ENCODE peak calls at places on chromosomes 3 and 15, in five cellular contexts. N, L, U, O and Y are unnamed samples.

GRCh38 chr3:124492824-124493223 is 237.4 kb upstream of the UMPS start:
- DNase-seq in N (peak; percentile 58), L (peak; percentile 20), U (peak; percentile 49), O (peak; percentile 16), Y (peak; percentile 56)

GRCh38 chr3:148233403-148233802 is 464.3 kb upstream of the AGTR1 start:
- DNase-seq in N (peak; percentile 41), L (peak; percentile 58), U (no peak), O (no peak), Y (peak; percentile 83)

GRCh38 chr3:103684956-103685355 is 1250.1 kb downstream of the ZPLD1 start:
- DNase-seq in N (no peak), L (no peak), U (no peak), O (no peak), Y (no peak)

GRCh38 chr3:43503067-43503728 is 118.6 kb downstream of the ANO10 start:
- DNase-seq in N (peak; percentile 14), L (peak; percentile 47), U (no peak), O (peak; percentile 35), Y (peak; percentile 48)

GRCh38 chr15:81825136-81825535 is 220.7 kb downstream of the MEX3B start:
- DNase-seq in N (no peak), L (no peak), U (no peak), O (no peak), Y (no peak)

GRCh38 chr15:36688310-36689102 is 109.1 kb downstream of the CDIN1 start:
- DNase-seq in N (peak; percentile 69), L (peak; percentile 2), U (no peak), O (no peak), Y (peak; percentile 57)

GRCh38 chr3:32147935-32148334 is 41.5 kb downstream of the GPD1L start:
- DNase-seq in N (no peak), L (peak; percentile 2), U (no peak), O (no peak), Y (no peak)

GRCh38 chr15:68300115-68300940 is 22.8 kb downstream of the FEM1B start:
- DNase-seq in N (no peak), L (no peak), U (no peak), O (no peak), Y (peak; percentile 34)

GRCh38 chr15:85361306-85361705 is 19.1 kb upstream of the AKAP13 start:
- DNase-seq in N (no peak), L (no peak), U (no peak), O (peak; percentile 30), Y (no peak)

GRCh38 chr15:68992696-68993095 is 21.8 kb upstream of the NOX5 start:
- DNase-seq in N (no peak), L (no peak), U (no peak), O (no peak), Y (no peak)

GRCh38 chr3:59678042-59678707 is 628.4 kb upstream of the CFAP20DC start:
- DNase-seq in N (no peak), L (no peak), U (no peak), O (no peak), Y (no peak)

GRCh38 chr3:187919018-187919417 is 173.8 kb upstream of the BCL6 start:
- DNase-seq in N (peak; percentile 65), L (no peak), U (no peak), O (no peak), Y (no peak)

GRCh38 chr15:51281368-51281967 is 56.9 kb downstream of the CYP19A1 start:
- DNase-seq in N (peak; percentile 38), L (peak; percentile 60), U (no peak), O (peak; percentile 34), Y (peak; percentile 79)

GRCh38 chr3:122794483-122794778 is 438 bp upstream of the SLC49A4 start:
- DNase-seq in N (peak; percentile 60), L (no peak), U (no peak), O (no peak), Y (no peak)

GRCh38 chr3:100779475-100779874 is 70.2 kb downstream of the TFG start:
- DNase-seq in N (peak; percentile 9), L (no peak), U (no peak), O (no peak), Y (no peak)

GRCh38 chr3:2614578-2614977 is 495.6 kb downstream of the IL5RA start:
- DNase-seq in N (no peak), L (no peak), U (no peak), O (no peak), Y (no peak)

GRCh38 chr15:85564686-85565085 is 184.3 kb downstream of the AKAP13 start:
- DNase-seq in N (no peak), L (peak; percentile 33), U (no peak), O (no peak), Y (no peak)

GRCh38 chr3:41045491-41045890 is 153.8 kb upstream of the CTNNB1 start:
- DNase-seq in N (no peak), L (no peak), U (no peak), O (no peak), Y (no peak)

GRCh38 chr15:51623386-51623938 is 891 bp upstream of the DMXL2 start:
- DNase-seq in N (no peak), L (no peak), U (no peak), O (no peak), Y (peak; percentile 43)

GRCh38 chr3:178856804-178857203 is 214.8 kb downstream of the ZMAT3 start:
- DNase-seq in N (no peak), L (no peak), U (no peak), O (no peak), Y (no peak)

GRCh38 chr3:160260587-160261270 is 35.5 kb downstream of the C3orf80 start:
- DNase-seq in N (no peak), L (no peak), U (no peak), O (peak; percentile 24), Y (peak; percentile 7)

GRCh38 chr15:40252438-40253178 is 13.7 kb downstream of the PAK6 start:
- DNase-seq in N (peak; percentile 19), L (no peak), U (no peak), O (peak; percentile 29), Y (peak; percentile 35)

GRCh38 chr15:29312387-29312786 is 42.8 kb upstream of the NSMCE3 start:
- DNase-seq in N (peak; percentile 75), L (no peak), U (no peak), O (no peak), Y (peak; percentile 65)

GRCh38 chr3:71011565-71012287 is 571.8 kb downstream of the FOXP1 start:
- DNase-seq in N (peak; percentile 66), L (peak; percentile 37), U (no peak), O (peak; percentile 54), Y (no peak)
- H3K9ac ChIP-seq in N (no peak overlapping the region), L (no peak overlapping the region), U (no peak overlapping the region), O (peak overlapping the region; percentile 76), Y (no peak overlapping the region)

GRCh38 chr3:139538733-139539132 is 809 bp downstream of the RBP1 start:
- DNase-seq in N (peak; percentile 84), L (peak; percentile 38), U (no peak), O (no peak), Y (no peak)
- H3K4me1 ChIP-seq in N (peaks cover 11% of the 10 kb centered on the region), L (peaks cover 13% of the 10 kb centered on the region), U (peaks cover 11% of the 10 kb centered on the region), O (no peaks in the 10 kb centered on the region), Y (peaks cover 7% of the 10 kb centered on the region)

GRCh38 chr3:176737480-176738147 is 459.7 kb downstream of the TBL1XR1 start:
- DNase-seq in N (no peak), L (no peak), U (no peak), O (no peak), Y (no peak)
- H2AFZ ChIP-seq in N (no peak overlapping the region), L (no peak overlapping the region), U (no peak overlapping the region), O (no peak overlapping the region), Y (no peak overlapping the region)

GRCh38 chr3:39907981-39908380 is 98.6 kb downstream of the MYRIP start:
- DNase-seq in N (peak; percentile 5), L (no peak), U (no peak), O (no peak), Y (peak; percentile 52)

GRCh38 chr3:39915027-39915426 is 105.6 kb downstream of the MYRIP start:
- DNase-seq in N (no peak), L (no peak), U (no peak), O (no peak), Y (no peak)

GRCh38 chr3:39910135-39910534 is 100.7 kb downstream of the MYRIP start:
- DNase-seq in N (no peak), L (no peak), U (no peak), O (no peak), Y (peak; percentile 19)

GRCh38 chr3:39911465-39912309 is 102.3 kb downstream of the MYRIP start:
- DNase-seq in N (peak; percentile 83), L (no peak), U (no peak), O (no peak), Y (peak; percentile 57)

DNA sequence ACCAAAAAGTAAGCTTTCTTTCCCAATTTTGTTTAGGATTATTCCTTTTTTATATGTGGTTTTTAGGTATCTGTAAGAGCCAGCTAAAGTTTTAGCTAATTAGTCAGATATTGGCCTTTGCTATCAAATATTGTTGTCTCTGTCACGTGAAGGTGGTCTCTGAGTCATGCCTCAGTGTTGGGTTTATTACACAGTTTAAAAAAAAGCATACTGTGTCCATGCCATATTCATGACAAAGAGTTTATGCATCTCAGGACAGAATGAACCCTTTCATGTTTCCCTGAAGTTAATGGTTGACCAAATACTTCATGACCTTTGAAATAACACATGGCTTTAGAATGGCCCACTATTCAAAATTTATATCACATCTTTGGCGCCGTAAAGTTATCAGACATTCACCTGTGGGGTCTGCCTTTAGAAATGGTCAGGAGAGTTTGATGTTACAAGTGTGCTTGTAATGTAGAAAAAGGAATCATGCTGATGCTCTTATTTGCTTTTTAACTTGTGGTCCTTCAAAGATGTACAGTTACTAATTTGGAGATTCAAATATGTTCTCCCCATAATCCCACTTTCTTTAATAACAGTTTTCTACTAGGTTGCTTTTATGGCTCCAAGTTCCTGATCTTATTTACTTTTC is 101.5 kb downstream of the MYRIP start:
- DNase-seq in N (peak; percentile 68), L (no peak), U (no peak), O (no peak), Y (peak; percentile 73)
- H3K9ac ChIP-seq in N (no peak overlapping the region), L (no peak overlapping the region), U (no peak overlapping the region), O (no peak overlapping the region), Y (no peak overlapping the region)

DNA sequence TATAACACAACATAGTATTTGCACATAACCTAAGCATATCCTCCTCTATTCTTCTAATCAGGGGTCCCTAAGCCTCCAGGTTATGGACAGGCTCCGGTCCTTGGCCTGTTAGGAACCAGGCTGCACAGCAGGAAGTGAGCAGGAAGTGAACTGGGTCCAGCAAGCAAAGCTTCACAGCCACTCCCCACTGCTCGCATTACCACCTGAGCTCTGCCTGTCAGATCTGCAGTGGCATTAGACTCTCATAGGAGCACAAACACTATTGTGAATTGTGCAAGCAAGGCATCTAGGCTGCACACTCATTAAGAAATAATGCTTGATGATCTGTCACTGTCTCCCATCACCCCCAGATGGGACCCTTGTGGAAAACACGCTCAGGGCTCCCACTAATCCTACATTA is 9.8 kb downstream of the MSL2 start:
- DNase-seq in N (no peak), L (no peak), U (no peak), O (peak; percentile 23), Y (peak; percentile 25)
- H3K4me1 ChIP-seq in N (peaks cover 7% of the 10 kb centered on the region), L (peaks cover 14% of the 10 kb centered on the region), U (peaks cover 11% of the 10 kb centered on the region), O (peaks cover 29% of the 10 kb centered on the region), Y (peaks cover 12% of the 10 kb centered on the region)

GRCh38 chr3:75042941-75043340 is 428.5 kb upstream of the CNTN3 start:
- DNase-seq in N (no peak), L (no peak), U (peak; percentile 5), O (no peak), Y (no peak)
- H2AFZ ChIP-seq in N (no peak overlapping the region), L (no peak overlapping the region), U (peak overlapping the region; percentile 78), O (no peak overlapping the region), Y (no peak overlapping the region)

DNA sequence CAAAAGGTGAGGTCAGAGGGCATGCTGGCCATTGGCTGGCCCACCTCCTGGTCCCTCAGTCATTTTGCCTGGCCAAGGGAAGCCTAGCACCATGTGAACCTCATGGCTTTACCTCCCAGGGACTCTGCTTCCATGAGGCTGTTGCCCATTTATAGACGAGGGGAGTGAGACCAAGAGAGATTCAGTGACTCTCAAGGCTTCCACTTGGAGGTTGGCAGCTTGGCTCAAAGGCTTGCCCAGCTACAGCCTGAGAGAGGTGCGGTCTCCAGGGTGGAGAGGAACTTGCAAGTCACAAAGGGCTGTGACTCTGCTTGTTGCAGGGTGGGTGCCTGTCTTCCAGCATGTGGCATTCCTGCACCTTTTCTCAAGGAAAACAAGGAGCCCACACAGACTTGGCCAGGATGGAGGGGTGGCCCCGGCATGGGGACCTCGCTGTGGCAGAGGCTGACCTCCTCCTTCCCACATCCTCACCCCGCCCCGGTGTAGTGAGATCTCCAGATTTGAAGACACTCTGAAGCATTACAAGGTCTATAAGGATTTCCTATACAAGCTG is 24.5 kb downstream of the CFAP100 start:
- DNase-seq in N (no peak), L (no peak), U (no peak), O (no peak), Y (no peak)
- H3K9ac ChIP-seq in N (no peak overlapping the region), L (no peak overlapping the region), U (no peak overlapping the region), O (no peak overlapping the region), Y (no peak overlapping the region)